ENCODE peak calls at places on chromosome 7, in seven cellular contexts. One of them, this sample, is unnamed.

GRCh38 chr7:143013897-143014296 is 13.0 kb downstream of the OR9A2 start:
- DNase-seq in heart right ventricle: no peak
- DNase-seq in psoas muscle: no peak
- DNase-seq in uterus: no peak
- DNase-seq in lower lobe of right lung: no peak
- DNase-seq in tibial artery: no peak
- DNase-seq in hepatocyte: peak; percentile 58
- DNase-seq in this sample: no peak

GRCh38 chr7:137601642-137602041 is 245.1 kb downstream of the DGKI start:
- DNase-seq in lower lobe of right lung: no peak
- DNase-seq in psoas muscle: no peak
- DNase-seq in hepatocyte: no peak
- DNase-seq in uterus: no peak
- DNase-seq in tibial artery: no peak
- DNase-seq in heart right ventricle: no peak
- DNase-seq in this sample: no peak

GRCh38 chr7:47366211-47366610 is 215.7 kb downstream of the TNS3 start:
- DNase-seq in psoas muscle: no peak
- DNase-seq in uterus: no peak
- DNase-seq in hepatocyte: no peak
- DNase-seq in heart right ventricle: no peak
- DNase-seq in tibial artery: no peak
- DNase-seq in lower lobe of right lung: no peak
- DNase-seq in this sample: no peak

GRCh38 chr7:88759216-88759955 is at the start of gene ZNF804B:
- DNase-seq in psoas muscle: peak; percentile 10
- DNase-seq in uterus: no peak
- DNase-seq in tibial artery: no peak
- DNase-seq in hepatocyte: peak; percentile 34
- DNase-seq in lower lobe of right lung: no peak
- DNase-seq in heart right ventricle: no peak
- DNase-seq in this sample: peak; percentile 18

GRCh38 chr7:70919491-70920073 is 212.4 kb upstream of the GALNT17 start:
- DNase-seq in lower lobe of right lung: no peak
- DNase-seq in psoas muscle: no peak
- DNase-seq in heart right ventricle: no peak
- DNase-seq in hepatocyte: peak; percentile 55
- DNase-seq in uterus: no peak
- DNase-seq in tibial artery: peak; percentile 7
- DNase-seq in this sample: no peak

GRCh38 chr7:1675673-1676549 is 5.8 kb downstream of the ELFN1 start:
- DNase-seq in hepatocyte: peak; percentile 5
- DNase-seq in lower lobe of right lung: peak; percentile 45
- DNase-seq in heart right ventricle: no peak
- DNase-seq in uterus: peak; percentile 6
- DNase-seq in psoas muscle: no peak
- DNase-seq in tibial artery: peak; percentile 39
- DNase-seq in this sample: no peak

GRCh38 chr7:108488902-108489538 is 32.8 kb upstream of the NRCAM start:
- DNase-seq in tibial artery: no peak
- DNase-seq in hepatocyte: no peak
- DNase-seq in heart right ventricle: no peak
- DNase-seq in psoas muscle: no peak
- DNase-seq in uterus: no peak
- DNase-seq in lower lobe of right lung: no peak
- DNase-seq in this sample: no peak

GRCh38 chr7:114460021-114460420 is 45.4 kb downstream of the FOXP2 start:
- DNase-seq in psoas muscle: no peak
- DNase-seq in tibial artery: no peak
- DNase-seq in heart right ventricle: no peak
- DNase-seq in hepatocyte: no peak
- DNase-seq in uterus: no peak
- DNase-seq in lower lobe of right lung: no peak
- DNase-seq in this sample: no peak

GRCh38 chr7:27176962-27177794 is 3.1 kb upstream of the HOXA10 start:
- DNase-seq in tibial artery: peak; percentile 67
- DNase-seq in heart right ventricle: no peak
- DNase-seq in uterus: peak; percentile 34
- DNase-seq in hepatocyte: no peak
- DNase-seq in psoas muscle: no peak
- DNase-seq in lower lobe of right lung: peak; percentile 34
- DNase-seq in this sample: no peak

GRCh38 chr7:141864765-141865447 is 23.6 kb upstream of the PRSS37 start:
- DNase-seq in tibial artery: no peak
- DNase-seq in heart right ventricle: no peak
- DNase-seq in uterus: no peak
- DNase-seq in lower lobe of right lung: no peak
- DNase-seq in hepatocyte: no peak
- DNase-seq in psoas muscle: no peak
- DNase-seq in this sample: no peak

GRCh38 chr7:44311561-44312495 is 13.6 kb downstream of the CAMK2B start:
- DNase-seq in uterus: no peak
- DNase-seq in hepatocyte: no peak
- DNase-seq in heart right ventricle: no peak
- DNase-seq in tibial artery: no peak
- DNase-seq in lower lobe of right lung: no peak
- DNase-seq in psoas muscle: no peak
- DNase-seq in this sample: peak; percentile 7

GRCh38 chr7:17498230-17498629 is 199.8 kb downstream of the AHR start:
- DNase-seq in tibial artery: no peak
- DNase-seq in psoas muscle: no peak
- DNase-seq in hepatocyte: no peak
- DNase-seq in heart right ventricle: no peak
- DNase-seq in uterus: no peak
- DNase-seq in lower lobe of right lung: no peak
- DNase-seq in this sample: no peak

GRCh38 chr7:151334628-151335027 is 7.0 kb upstream of the NUB1 start:
- DNase-seq in uterus: no peak
- DNase-seq in hepatocyte: no peak
- DNase-seq in tibial artery: no peak
- DNase-seq in heart right ventricle: no peak
- DNase-seq in psoas muscle: no peak
- DNase-seq in lower lobe of right lung: no peak
- DNase-seq in this sample: no peak

GRCh38 chr7:28793383-28793782 is 164.7 kb downstream of the TRIL start:
- DNase-seq in hepatocyte: no peak
- DNase-seq in psoas muscle: peak; percentile 41
- DNase-seq in lower lobe of right lung: no peak
- DNase-seq in heart right ventricle: no peak
- DNase-seq in uterus: no peak
- DNase-seq in tibial artery: no peak
- DNase-seq in this sample: no peak

GRCh38 chr7:128335730-128336129 is 8.0 kb downstream of the RBM28 start:
- DNase-seq in heart right ventricle: no peak
- DNase-seq in tibial artery: no peak
- DNase-seq in psoas muscle: no peak
- DNase-seq in lower lobe of right lung: no peak
- DNase-seq in uterus: no peak
- DNase-seq in hepatocyte: no peak
- DNase-seq in this sample: no peak

GRCh38 chr7:36597099-36597773 is 127.1 kb downstream of the AOAH start:
- DNase-seq in heart right ventricle: no peak
- DNase-seq in uterus: no peak
- DNase-seq in hepatocyte: no peak
- DNase-seq in tibial artery: no peak
- DNase-seq in lower lobe of right lung: no peak
- DNase-seq in psoas muscle: no peak
- DNase-seq in this sample: no peak

GRCh38 chr7:135490783-135491182 is 19.1 kb downstream of the CNOT4 start:
- DNase-seq in hepatocyte: peak; percentile 32
- DNase-seq in heart right ventricle: no peak
- DNase-seq in lower lobe of right lung: no peak
- DNase-seq in uterus: no peak
- DNase-seq in tibial artery: no peak
- DNase-seq in psoas muscle: no peak
- DNase-seq in this sample: peak; percentile 46

GRCh38 chr7:111381590-111381989 is 180.7 kb downstream of the IMMP2L start:
- DNase-seq in lower lobe of right lung: no peak
- DNase-seq in psoas muscle: no peak
- DNase-seq in uterus: no peak
- DNase-seq in heart right ventricle: no peak
- DNase-seq in hepatocyte: no peak
- DNase-seq in tibial artery: no peak
- DNase-seq in this sample: no peak

GRCh38 chr7:55180821-55181542 is 162.2 kb downstream of the EGFR start:
- DNase-seq in uterus: no peak
- DNase-seq in heart right ventricle: no peak
- DNase-seq in lower lobe of right lung: no peak
- DNase-seq in tibial artery: no peak
- DNase-seq in psoas muscle: no peak
- DNase-seq in hepatocyte: peak; percentile 82
- DNase-seq in this sample: no peak

GRCh38 chr7:158985583-158985982 is 129.2 kb downstream of the DYNC2I1 start:
- DNase-seq in lower lobe of right lung: no peak
- DNase-seq in tibial artery: no peak
- DNase-seq in heart right ventricle: no peak
- DNase-seq in uterus: no peak
- DNase-seq in psoas muscle: no peak
- DNase-seq in hepatocyte: no peak
- DNase-seq in this sample: no peak
- H3K9me3 ChIP-seq in lower lobe of right lung: peaks cover 22% of the 10 kb centered on the region
- H3K9me3 ChIP-seq in tibial artery: peaks cover 24% of the 10 kb centered on the region
- H3K9me3 ChIP-seq in heart right ventricle: peaks cover 17% of the 10 kb centered on the region
- H3K9me3 ChIP-seq in uterus: peaks cover 14% of the 10 kb centered on the region
- H3K9me3 ChIP-seq in psoas muscle: peaks cover 20% of the 10 kb centered on the region
- H3K9me3 ChIP-seq in hepatocyte: no peaks in the 10 kb centered on the region
- H3K9me3 ChIP-seq in this sample: no peaks in the 10 kb centered on the region

GRCh38 chr7:155167706-155168365 is 97.7 kb downstream of the HTR5A start:
- DNase-seq in tibial artery: no peak
- DNase-seq in hepatocyte: no peak
- DNase-seq in heart right ventricle: no peak
- DNase-seq in lower lobe of right lung: no peak
- DNase-seq in psoas muscle: no peak
- DNase-seq in uterus: no peak
- DNase-seq in this sample: no peak

GRCh38 chr7:155169498-155170065 is 99.5 kb downstream of the HTR5A start:
- DNase-seq in uterus: no peak
- DNase-seq in tibial artery: no peak
- DNase-seq in heart right ventricle: no peak
- DNase-seq in hepatocyte: no peak
- DNase-seq in lower lobe of right lung: peak; percentile 64
- DNase-seq in psoas muscle: no peak
- DNase-seq in this sample: no peak

GRCh38 chr7:155170331-155170730 is 100.2 kb downstream of the HTR5A start:
- DNase-seq in psoas muscle: no peak
- DNase-seq in lower lobe of right lung: no peak
- DNase-seq in hepatocyte: no peak
- DNase-seq in heart right ventricle: no peak
- DNase-seq in uterus: no peak
- DNase-seq in tibial artery: no peak
- DNase-seq in this sample: no peak

GRCh38 chr7:155168607-155169006 is 98.5 kb downstream of the HTR5A start:
- DNase-seq in hepatocyte: no peak
- DNase-seq in heart right ventricle: no peak
- DNase-seq in uterus: no peak
- DNase-seq in lower lobe of right lung: no peak
- DNase-seq in tibial artery: no peak
- DNase-seq in psoas muscle: no peak
- DNase-seq in this sample: no peak

DNA sequence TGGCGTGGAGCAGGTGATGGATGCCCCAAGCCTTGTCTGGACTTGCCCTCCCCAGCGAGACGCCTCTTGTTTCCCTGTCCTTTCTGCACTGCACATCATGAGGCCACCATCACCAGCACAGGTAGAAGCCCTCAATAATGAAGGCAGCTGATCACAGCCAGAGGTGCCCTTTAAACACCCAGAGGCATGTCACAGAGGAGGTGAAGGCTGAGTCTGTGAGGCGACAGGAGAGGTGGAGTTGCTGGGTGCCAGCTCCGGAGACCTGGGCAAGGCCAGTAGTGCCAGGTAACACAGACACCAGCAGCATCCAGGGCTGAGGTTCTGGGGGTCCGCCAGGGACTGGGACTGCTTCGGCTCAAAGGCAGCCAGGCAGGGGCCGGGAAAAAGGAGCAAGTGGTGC is 99.0 kb downstream of the HTR5A start:
- DNase-seq in hepatocyte: no peak
- DNase-seq in uterus: no peak
- DNase-seq in heart right ventricle: no peak
- DNase-seq in psoas muscle: no peak
- DNase-seq in tibial artery: no peak
- DNase-seq in lower lobe of right lung: no peak
- DNase-seq in this sample: no peak
- H3K27ac ChIP-seq in hepatocyte: no peak overlapping the region
- H3K27ac ChIP-seq in uterus: no peak overlapping the region
- H3K27ac ChIP-seq in heart right ventricle: no peak overlapping the region
- H3K27ac ChIP-seq in psoas muscle: no peak overlapping the region
- H3K27ac ChIP-seq in tibial artery: no peak overlapping the region
- H3K27ac ChIP-seq in lower lobe of right lung: no peak overlapping the region
- H3K27ac ChIP-seq in this sample: no peak overlapping the region

GRCh38 chr7:101911011-101911799 is 93.8 kb downstream of the CUX1 start:
- DNase-seq in lower lobe of right lung: no peak
- DNase-seq in heart right ventricle: no peak
- DNase-seq in uterus: peak; percentile 79
- DNase-seq in tibial artery: no peak
- DNase-seq in psoas muscle: no peak
- DNase-seq in hepatocyte: peak; percentile 53
- DNase-seq in this sample: peak; percentile 57
- H3K4me3 ChIP-seq in lower lobe of right lung: no peak overlapping the region
- H3K4me3 ChIP-seq in heart right ventricle: no peak overlapping the region
- H3K4me3 ChIP-seq in uterus: no peak overlapping the region
- H3K4me3 ChIP-seq in tibial artery: no peak overlapping the region
- H3K4me3 ChIP-seq in psoas muscle: no peak overlapping the region
- H3K4me3 ChIP-seq in hepatocyte: no peak overlapping the region
- H3K4me3 ChIP-seq in this sample: no peak overlapping the region

GRCh38 chr7:157903715-157904114 is 566.9 kb downstream of the DNAJB6 start:
- DNase-seq in lower lobe of right lung: no peak
- DNase-seq in heart right ventricle: no peak
- DNase-seq in tibial artery: peak; percentile 57
- DNase-seq in psoas muscle: no peak
- DNase-seq in uterus: no peak
- DNase-seq in hepatocyte: no peak
- DNase-seq in this sample: no peak
- H3K9me3 ChIP-seq in lower lobe of right lung: no peaks in the 10 kb centered on the region
- H3K9me3 ChIP-seq in heart right ventricle: no peaks in the 10 kb centered on the region
- H3K9me3 ChIP-seq in tibial artery: no peaks in the 10 kb centered on the region
- H3K9me3 ChIP-seq in psoas muscle: no peaks in the 10 kb centered on the region
- H3K9me3 ChIP-seq in uterus: no peaks in the 10 kb centered on the region
- H3K9me3 ChIP-seq in hepatocyte: no peaks in the 10 kb centered on the region
- H3K9me3 ChIP-seq in this sample: no peaks in the 10 kb centered on the region

DNA sequence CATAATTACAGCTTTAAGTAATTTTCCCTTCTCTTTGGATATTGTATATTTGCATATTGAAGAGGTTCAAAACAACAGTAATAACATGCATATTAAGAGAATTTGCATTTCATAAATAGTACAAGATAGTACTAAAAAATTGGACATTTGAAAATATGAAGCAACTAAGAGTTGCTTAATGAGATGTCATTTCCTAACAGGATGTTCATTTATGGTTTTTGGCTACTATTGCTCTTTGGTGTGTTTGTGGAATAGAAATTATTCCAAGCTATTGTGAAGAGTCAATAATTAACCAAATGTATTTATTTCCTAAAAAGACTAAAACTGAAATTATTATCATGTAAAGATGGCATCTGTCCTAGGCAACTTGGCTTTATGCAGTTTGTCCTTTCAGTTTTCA is 4.1 kb upstream of the SGCE start:
- DNase-seq in tibial artery: no peak
- DNase-seq in uterus: no peak
- DNase-seq in lower lobe of right lung: no peak
- DNase-seq in heart right ventricle: no peak
- DNase-seq in psoas muscle: no peak
- DNase-seq in hepatocyte: no peak
- DNase-seq in this sample: no peak
- H3K27ac ChIP-seq in tibial artery: no peak overlapping the region
- H3K27ac ChIP-seq in uterus: no peak overlapping the region
- H3K27ac ChIP-seq in lower lobe of right lung: no peak overlapping the region
- H3K27ac ChIP-seq in heart right ventricle: no peak overlapping the region
- H3K27ac ChIP-seq in psoas muscle: no peak overlapping the region
- H3K27ac ChIP-seq in hepatocyte: no peak overlapping the region
- H3K27ac ChIP-seq in this sample: no peak overlapping the region

This sample was measured in testis.